ENCODE peak calls at places on chromosomes 2 and 18, in seven cellular contexts. W, P, G, V, R, T and M are unnamed samples.

GRCh38 chr2:71880846-71881610 is 266.6 kb downstream of the CYP26B1 start:
- DNase-seq in P (peak; percentile 64), V (peak; percentile 21), G (no peak), W (peak; percentile 70), R (peak; percentile 17), T (no peak), M (no peak)

GRCh38 chr2:25159947-25160346 is 8.4 kb downstream of the POMC start:
- DNase-seq in P (peak; percentile 22), R (no peak), W (no peak), T (no peak), G (peak; percentile 43), V (no peak), M (no peak)

GRCh38 chr2:180722551-180723239 is 257.7 kb upstream of the UBE2E3 start:
- DNase-seq in V (no peak), R (no peak), T (no peak), P (peak; percentile 40), W (peak; percentile 57), G (no peak), M (no peak)

GRCh38 chr2:196970089-196970488 is 43.6 kb upstream of the PGAP1 start:
- DNase-seq in G (no peak), V (no peak), P (no peak), T (no peak), W (no peak), R (no peak), M (no peak)

GRCh38 chr2:2646312-2647051 is 315.4 kb upstream of the MYT1L start:
- DNase-seq in P (no peak), W (no peak), R (no peak), G (no peak), V (no peak), T (no peak), M (no peak)

GRCh38 chr18:3985030-3985429 is 470.1 kb downstream of the DLGAP1 start:
- DNase-seq in R (no peak), W (no peak), V (peak; percentile 26), P (no peak), T (no peak), G (no peak), M (no peak)

GRCh38 chr18:46324556-46324955 is 220.4 kb downstream of the HAUS1 start:
- DNase-seq in R (no peak), V (peak; percentile 21), G (no peak), T (no peak), P (peak; percentile 77), W (peak; percentile 88), M (no peak)

GRCh38 chr2:215466097-215466909 is 30.4 kb upstream of the FN1 start:
- DNase-seq in P (peak; percentile 78), G (no peak), R (no peak), T (no peak), W (peak; percentile 61), V (no peak), M (no peak)

DNA sequence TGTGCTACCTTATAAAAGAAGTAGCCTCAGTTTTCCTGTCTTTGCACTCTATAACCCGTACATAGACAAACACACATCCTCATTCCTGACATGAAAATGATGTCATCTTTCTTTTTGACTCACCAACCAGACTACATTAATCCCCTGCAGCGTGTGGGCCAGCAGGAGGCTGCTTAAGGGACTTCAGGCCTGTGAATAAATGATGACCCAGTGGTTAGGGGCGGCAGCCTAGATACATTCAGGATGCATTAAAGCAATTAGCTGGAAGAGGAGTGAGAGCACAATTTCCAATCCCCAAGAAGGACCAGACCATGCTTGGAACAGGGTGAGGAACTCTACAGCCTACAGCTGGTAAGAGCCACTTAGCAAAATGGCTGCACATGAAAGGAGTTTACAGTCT is 57.3 kb upstream of the KLF7 start:
- DNase-seq in T (no peak), V (peak; percentile 53), R (no peak), G (no peak), P (no peak), W (peak; percentile 81), M (peak; percentile 50)
- TF ChIP-seq CTCF in T (no peak), V (no peak), R (no peak), G (no peak), P (peak; percentile 23), W (peak; percentile 31), M (no peak)

GRCh38 chr18:41747723-41748242 is 207.3 kb upstream of the PIK3C3 start:
- DNase-seq in G (no peak), W (no peak), T (no peak), R (no peak), P (no peak), V (no peak), M (no peak)

GRCh38 chr18:41751161-41751560 is 203.9 kb upstream of the PIK3C3 start:
- DNase-seq in P (no peak), V (no peak), R (no peak), W (no peak), T (no peak), G (no peak), M (no peak)

GRCh38 chr18:41744664-41745063 is 210.4 kb upstream of the PIK3C3 start:
- DNase-seq in R (no peak), T (no peak), W (no peak), P (peak; percentile 20), G (no peak), V (no peak), M (no peak)

DNA sequence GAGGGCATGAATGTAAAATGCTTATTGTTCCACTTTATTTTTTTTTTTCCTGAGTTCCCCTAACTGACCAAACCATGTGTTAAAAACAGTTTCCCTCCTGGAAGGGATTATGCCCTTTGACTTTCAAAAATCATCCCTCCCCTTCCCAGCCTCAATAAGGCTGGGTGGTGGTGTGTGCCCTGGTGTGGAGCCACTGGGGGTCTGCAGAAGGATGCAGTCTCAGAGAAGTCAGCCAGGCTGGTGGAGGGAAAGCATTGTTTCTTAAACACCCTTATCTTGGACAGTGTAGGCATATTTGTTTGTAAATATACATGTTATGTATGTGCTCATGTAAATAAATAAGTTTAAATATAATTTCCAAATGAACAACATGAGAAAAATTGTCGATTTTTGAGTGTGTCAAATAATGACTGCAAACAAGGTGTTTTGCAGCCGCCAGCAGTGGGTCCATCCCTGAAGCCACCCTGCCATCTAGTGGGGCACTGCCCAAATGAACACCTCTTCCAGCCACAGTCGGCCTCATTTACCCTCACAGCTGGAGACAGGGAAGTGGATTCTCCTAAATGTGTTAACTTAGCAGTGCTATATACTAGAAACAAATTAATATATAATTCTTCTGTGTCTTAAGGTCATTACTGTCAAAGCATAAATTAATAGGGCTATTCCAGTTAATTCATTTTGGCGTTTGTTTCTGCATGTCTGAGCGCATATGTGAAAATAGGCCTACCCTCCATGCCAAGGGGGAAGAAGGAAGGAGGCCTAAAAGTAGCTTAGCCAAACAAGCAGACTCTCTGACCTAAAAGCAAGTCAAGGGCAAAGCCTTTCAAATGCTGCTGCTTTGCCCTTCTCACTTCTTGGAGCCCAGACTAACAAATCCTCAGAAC is 209.6 kb upstream of the PIK3C3 start:
- DNase-seq in V (peak; percentile 31), G (no peak), W (peak; percentile 73), R (peak; percentile 36), T (no peak), P (peak; percentile 79), M (peak; percentile 34)
- TF ChIP-seq CTCF in V (peak; percentile 43), G (no peak), W (peak; percentile 85), R (peak; percentile 53), T (peak; percentile 40), P (peak; percentile 71), M (peak; percentile 30)

DNA sequence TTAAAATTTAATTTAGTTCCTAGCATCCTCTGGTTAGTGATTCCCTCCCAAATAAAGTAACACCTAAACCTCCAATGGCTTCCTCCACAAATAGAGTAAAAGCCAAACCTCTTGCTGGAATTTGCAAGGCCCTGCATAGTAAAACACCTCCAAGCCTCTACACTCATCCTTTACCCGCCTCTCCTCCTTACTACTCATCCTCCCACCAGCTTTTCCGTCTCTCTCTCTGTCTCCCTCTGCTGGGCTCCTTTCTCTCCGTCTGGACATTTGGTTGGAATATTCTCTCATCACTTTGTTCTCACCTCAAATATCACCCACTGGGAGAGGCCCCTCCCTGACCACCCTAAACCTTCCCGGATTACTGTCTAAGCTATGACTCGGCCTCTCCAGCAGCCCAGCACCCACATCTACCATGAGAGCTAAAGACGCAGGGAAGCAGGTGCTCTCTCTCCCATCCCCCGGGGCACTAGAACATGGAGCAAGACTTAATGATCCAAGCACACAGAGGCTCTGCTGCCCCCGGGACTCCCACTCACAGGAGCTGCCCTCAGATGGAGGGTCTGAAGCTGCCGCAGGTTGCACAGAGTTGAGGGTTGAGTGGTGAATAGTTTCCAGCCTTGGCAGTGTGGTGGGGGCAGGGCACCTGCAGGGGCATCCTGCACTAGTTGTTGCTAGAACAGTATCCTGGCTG is 167.2 kb downstream of the FBXO15 start:
- DNase-seq in G (no peak), P (peak; percentile 7), R (no peak), W (peak; percentile 53), T (no peak), V (no peak), M (no peak)
- TF ChIP-seq CTCF in G (no peak), P (peak; percentile 46), R (no peak), W (peak; percentile 80), T (peak; percentile 25), V (no peak), M (no peak)

DNA sequence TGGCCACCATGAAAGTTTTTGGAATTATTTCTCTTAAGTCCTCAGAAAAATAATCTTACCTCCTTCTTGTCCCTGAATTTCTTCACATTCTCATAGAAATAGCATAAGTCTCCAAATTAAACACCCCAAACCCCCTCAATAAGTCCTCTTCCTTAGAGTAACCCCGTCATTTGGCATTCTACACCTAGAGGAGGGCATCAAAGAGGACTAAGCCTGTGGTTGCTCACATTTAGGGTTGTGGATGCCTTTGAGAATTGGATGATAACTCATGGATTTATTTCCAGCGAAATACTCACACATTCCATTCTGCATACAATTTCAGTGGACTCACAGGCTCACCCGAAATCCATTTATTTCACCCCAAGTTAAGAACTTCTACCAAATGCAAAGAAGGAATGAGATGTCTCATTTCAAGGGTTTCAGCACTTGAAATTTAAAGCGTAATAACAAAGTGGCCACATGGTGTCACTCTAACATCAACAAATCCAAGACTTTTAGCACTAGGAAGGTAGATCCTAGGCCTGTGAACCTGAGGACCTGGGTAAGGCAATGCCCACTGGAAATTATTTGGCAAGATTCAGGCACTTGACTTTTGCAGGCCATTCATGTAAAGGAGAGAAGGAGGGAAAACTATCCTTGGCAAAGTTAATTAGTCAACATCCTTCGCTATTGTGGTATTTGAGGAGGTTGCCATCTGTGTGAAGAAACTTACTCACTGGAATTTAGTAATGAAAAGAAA is 24.6 kb downstream of the DYTN start:
- DNase-seq in R (peak; percentile 22), W (peak; percentile 69), T (peak; percentile 50), P (peak; percentile 76), V (peak; percentile 78), G (no peak), M (peak; percentile 49)
- TF ChIP-seq CTCF in R (peak; percentile 57), W (peak; percentile 53), T (peak; percentile 58), P (peak; percentile 28), V (peak; percentile 54), G (peak; percentile 52), M (peak; percentile 18)

GRCh38 chr2:78865663-78866062 is 159.8 kb upstream of the REG3G start:
- DNase-seq in G (no peak), R (no peak), V (no peak), T (no peak), P (no peak), W (no peak), M (no peak)

GRCh38 chr2:78864205-78864604 is 161.3 kb upstream of the REG3G start:
- DNase-seq in R (no peak), P (no peak), V (no peak), T (no peak), W (no peak), G (no peak), M (no peak)

DNA sequence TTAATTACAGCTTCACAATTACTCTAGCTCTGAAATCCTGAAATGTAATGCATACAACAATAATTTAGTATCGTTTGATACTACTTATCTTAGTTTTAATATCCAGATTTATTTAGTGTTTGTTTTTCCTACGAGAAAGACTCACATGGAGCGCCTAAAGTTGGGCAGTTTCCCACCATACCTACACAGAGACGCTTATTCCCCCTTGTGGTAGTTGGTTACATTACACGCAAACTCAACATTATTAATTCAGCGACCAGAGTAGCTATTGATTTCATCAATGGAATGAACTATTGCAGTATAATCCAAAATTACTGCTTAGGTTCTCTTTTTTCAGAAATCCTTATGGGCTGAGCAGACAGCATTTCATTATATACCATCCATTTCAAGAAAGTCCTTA is 164.0 kb upstream of the REG3G start:
- DNase-seq in R (no peak), V (peak; percentile 21), P (no peak), G (no peak), W (peak; percentile 31), T (no peak), M (peak; percentile 16)
- TF ChIP-seq CTCF in R (no peak), V (peak; percentile 36), P (peak; percentile 19), G (no peak), W (peak; percentile 48), T (peak; percentile 33), M (peak; percentile 2)